ENCODE peak calls at places on chromosomes 2 and 18, in six cellular contexts. J is H7, R is lung, L is body of pancreas, P is IMR-90, D is BE2C. F is an unnamed sample.

GRCh38 chr18:61039251-61039650 is 294.0 kb upstream of the CDH20 start:
- DNase-seq in D (no peak), P (no peak), L (no peak), R (no peak), J (no peak), F (no peak)

GRCh38 chr2:160292225-160292624 is 92.2 kb upstream of the ITGB6 start:
- DNase-seq in J (no peak), R (no peak), L (no peak), P (peak), D (no peak), F (no peak)

GRCh38 chr2:9099341-9099751 is 95.9 kb upstream of the MBOAT2 start:
- DNase-seq in D (no peak), P (peak), J (peak), R (no peak), L (no peak), F (no peak)

GRCh38 chr2:69946351-69947077 is 14.9 kb downstream of the ASPRV1 start:
- DNase-seq in R (no peak), D (no peak), L (no peak), J (no peak), P (peak), F (no peak)

GRCh38 chr2:43170733-43171101 is 55.7 kb downstream of the ZFP36L2 start:
- DNase-seq in R (no peak), L (no peak), D (no peak), P (no peak), J (no peak), F (no peak)

GRCh38 chr18:54020971-54021370 is 203.5 kb downstream of the MBD2 start:
- DNase-seq in L (no peak), D (no peak), P (no peak), R (no peak), J (no peak), F (no peak)

GRCh38 chr2:7633556-7634153 is 716.4 kb downstream of the RNF144A start:
- DNase-seq in J (no peak), R (no peak), P (no peak), D (no peak), L (no peak), F (no peak)

GRCh38 chr2:241771286-241772062 is 5.1 kb upstream of the GAL3ST2 start:
- DNase-seq in L (peak), D (peak), R (peak), P (peak), J (peak), F (no peak)

GRCh38 chr18:74337912-74338309 is 22.3 kb downstream of the C18orf63 start:
- DNase-seq in D (no peak), R (no peak), L (no peak), P (no peak), J (no peak), F (no peak)

DNA sequence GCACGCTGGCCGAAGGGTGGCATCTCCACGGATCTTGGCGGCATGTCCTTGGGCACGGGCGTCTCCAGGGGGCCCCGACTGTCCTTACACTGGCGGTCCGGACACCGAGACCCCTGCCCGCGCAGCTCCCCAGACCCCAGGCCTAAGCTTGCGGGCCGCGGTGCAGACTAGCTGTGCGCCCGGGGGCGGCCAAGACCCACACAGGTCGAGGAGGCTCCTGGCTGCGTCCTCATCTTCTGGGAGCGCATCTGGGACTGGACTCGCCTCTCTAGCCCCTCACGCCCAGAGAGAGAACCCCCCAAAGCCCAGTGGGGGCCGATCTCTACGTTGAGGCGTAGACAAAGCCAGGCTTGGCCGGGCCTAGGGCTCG is 468 bp upstream of the TWIST2 start:
- DNase-seq in J (no peak), L (no peak), R (no peak), P (no peak), D (no peak), F (no peak)
- H3K4me3 ChIP-seq in J (peak), L (no peak), R (peak), P (peak), D (no peak), F (peak)

GRCh38 chr2:207449673-207450072 is 80.1 kb upstream of the CREB1 start:
- DNase-seq in L (no peak), J (no peak), R (no peak), P (no peak), D (no peak), F (no peak)

GRCh38 chr2:207444756-207445155 is 85.0 kb upstream of the CREB1 start:
- DNase-seq in D (no peak), J (no peak), L (no peak), P (no peak), R (no peak), F (no peak)

GRCh38 chr2:207448006-207448405 is 81.8 kb upstream of the CREB1 start:
- DNase-seq in L (no peak), P (no peak), D (no peak), R (no peak), J (no peak), F (no peak)

GRCh38 chr2:207446653-207447052 is 83.1 kb upstream of the CREB1 start:
- DNase-seq in R (no peak), J (no peak), L (no peak), P (no peak), D (no peak), F (no peak)

DNA sequence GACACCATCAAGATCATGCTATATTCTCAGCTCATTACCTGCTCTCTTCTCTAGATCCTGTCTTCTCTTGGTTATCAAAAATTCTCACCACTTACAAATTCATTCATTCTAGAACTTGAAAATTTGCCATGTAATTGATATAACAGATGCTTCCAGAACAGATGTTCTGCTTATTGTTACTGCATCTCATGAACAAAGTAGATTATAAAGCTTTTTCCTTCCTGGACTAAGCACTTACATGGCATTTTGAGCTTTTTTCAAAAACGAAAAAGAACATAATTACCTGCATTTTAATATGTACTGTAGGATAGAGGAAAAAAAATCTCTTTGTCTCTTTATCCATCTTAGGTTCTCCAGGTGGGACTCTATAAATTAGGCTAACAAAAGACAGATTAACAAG is 79.6 kb upstream of the CREB1 start:
- DNase-seq in R (no peak), J (no peak), L (no peak), P (no peak), D (no peak), F (no peak)
- H3K4me3 ChIP-seq in R (no peak), J (no peak), L (no peak), P (no peak), D (no peak), F (no peak)

GRCh38 chr2:39920318-39920775 is 141.3 kb upstream of the THUMPD2 start:
- DNase-seq in R (no peak), P (no peak), D (no peak), J (no peak), L (no peak), F (no peak)
- H3K4me3 ChIP-seq in R (no peak), P (no peak), D (no peak), J (no peak), L (no peak), F (no peak)

GRCh38 chr2:152335016-152335850 is at the start of gene FMNL2:
- DNase-seq in R (peak), P (peak), J (peak), D (peak), L (peak), F (peak)

GRCh38 chr2:152336103-152336853 is 1.3 kb downstream of the FMNL2 start:
- DNase-seq in P (peak), R (peak), D (peak), J (peak), L (peak), F (peak)

GRCh38 chr2:152337511-152337903 is 2.5 kb downstream of the FMNL2 start:
- DNase-seq in D (no peak), J (no peak), P (no peak), R (no peak), L (no peak), F (no peak)

GRCh38 chr2:152335851-152336102 is 803 bp downstream of the FMNL2 start:
- DNase-seq in R (no peak), L (no peak), P (no peak), D (no peak), J (no peak), F (no peak)

DNA sequence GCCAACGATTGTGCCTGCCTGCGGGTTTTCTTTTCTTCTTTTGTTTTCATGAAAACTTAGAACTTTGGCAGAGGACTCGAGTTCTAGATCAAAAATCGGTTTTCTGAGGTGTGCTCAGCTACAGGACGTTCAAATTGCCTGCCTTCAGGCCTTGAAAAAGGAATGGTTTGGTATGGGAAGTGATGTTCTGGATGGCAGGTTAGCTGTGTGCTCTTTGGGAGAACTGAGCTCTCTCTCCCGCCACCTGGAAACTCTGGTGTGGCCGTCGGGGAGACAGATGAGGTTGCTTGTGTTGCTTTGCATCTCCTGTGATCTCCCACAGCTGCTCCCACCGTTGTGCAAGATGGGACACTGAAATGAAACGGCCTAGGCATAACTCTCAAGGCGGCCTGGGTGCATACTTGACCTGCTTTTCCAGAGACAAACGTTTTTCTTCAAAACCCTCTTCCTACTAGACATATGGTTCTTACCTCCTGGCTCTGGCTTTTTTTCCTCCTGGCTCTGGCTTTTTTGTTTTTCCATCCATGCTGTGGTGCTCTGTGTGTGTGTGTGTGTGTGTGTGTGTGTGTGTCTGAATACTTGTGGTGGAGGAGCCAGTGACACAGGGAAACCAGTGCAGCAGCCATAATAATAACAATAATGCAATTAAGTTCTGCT is 2.0 kb downstream of the FMNL2 start:
- DNase-seq in P (peak), L (peak), J (peak), R (no peak), D (peak), F (no peak)
- H3K4me3 ChIP-seq in P (peak), L (peak), J (peak), R (peak), D (peak), F (peak)

GRCh38 chr2:120344991-120345975 is 653 bp upstream of the INHBB start:
- DNase-seq in D (no peak), P (no peak), R (no peak), J (peak), L (no peak), F (no peak)

GRCh38 chr2:120343100-120343432 is 2.9 kb upstream of the INHBB start:
- DNase-seq in R (no peak), D (no peak), L (no peak), P (no peak), J (no peak), F (no peak)

GRCh38 chr2:120346034-120346666 is at the start of gene INHBB:
- DNase-seq in J (peak), L (peak), D (no peak), P (no peak), R (no peak), F (no peak)

GRCh38 chr2:120343433-120344105 is 2.4 kb upstream of the INHBB start:
- DNase-seq in L (peak), D (peak), R (peak), P (peak), J (peak), F (peak)

DNA sequence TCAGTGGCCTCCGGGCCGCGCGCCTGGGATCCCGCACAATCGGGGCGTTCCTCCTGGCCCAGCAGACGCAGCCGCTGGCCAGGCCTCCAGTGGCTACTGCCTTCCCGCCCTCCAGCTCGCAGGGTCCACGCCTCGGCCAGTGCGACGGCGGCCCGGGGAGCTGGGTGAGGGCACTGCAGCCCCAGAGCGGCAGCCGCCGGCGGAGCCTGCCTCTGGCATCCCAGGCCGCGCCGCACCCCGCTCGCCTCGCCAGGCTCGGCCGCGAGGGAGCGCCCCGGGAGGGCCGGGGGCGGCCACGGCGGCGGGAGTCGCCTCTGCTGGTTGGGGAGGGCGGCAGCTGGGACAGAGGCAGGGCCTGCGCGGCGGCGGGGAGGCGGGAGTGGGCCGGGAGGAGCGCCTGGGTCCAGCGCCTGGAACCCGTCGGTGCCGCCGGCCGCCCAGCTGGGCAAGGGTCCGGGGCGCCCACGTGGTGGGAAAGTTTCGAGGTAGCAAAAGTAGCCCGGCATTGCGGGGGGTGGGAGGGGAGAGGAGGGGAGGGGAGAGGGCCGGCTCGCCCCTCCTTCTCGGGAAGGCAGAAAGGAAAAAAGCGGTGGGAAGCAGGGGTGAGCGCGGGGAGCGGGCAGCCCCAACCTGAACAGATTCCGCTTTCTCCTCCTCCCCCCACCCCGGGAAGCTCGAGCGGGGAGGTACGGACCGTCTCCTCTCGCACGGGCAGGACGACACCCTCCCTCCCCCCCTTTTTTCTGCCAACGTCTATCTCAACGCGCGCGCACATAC is 1.5 kb upstream of the INHBB start:
- DNase-seq in L (peak), J (peak), P (no peak), R (no peak), D (peak), F (no peak)
- H3K4me3 ChIP-seq in L (no peak), J (peak), P (peak), R (peak), D (no peak), F (peak)

GRCh38 chr2:206275274-206276160 is 1.1 kb downstream of the ZDBF2 start:
- DNase-seq in D (no peak), P (peak), J (peak), R (no peak), L (peak), F (no peak)

GRCh38 chr2:206271066-206271465 is 3.4 kb upstream of the ZDBF2 start:
- DNase-seq in P (no peak), L (no peak), J (no peak), D (no peak), R (no peak), F (no peak)

GRCh38 chr2:206277503-206277902 is 3.0 kb downstream of the ZDBF2 start:
- DNase-seq in L (no peak), R (no peak), D (no peak), P (no peak), J (no peak), F (no peak)

GRCh38 chr2:206274434-206275273 is at the start of gene ZDBF2:
- DNase-seq in J (peak), R (no peak), D (peak), L (peak), P (peak), F (no peak)

GRCh38 chr2:206276169-206276927 is 1.9 kb downstream of the ZDBF2 start:
- DNase-seq in D (no peak), J (no peak), P (no peak), L (no peak), R (no peak), F (no peak)
- H3K4me3 ChIP-seq in D (peak), J (peak), P (no peak), L (peak), R (no peak), F (no peak)

GRCh38 chr2:37622434-37623202 is 48.8 kb downstream of the CDC42EP3 start:
- DNase-seq in L (no peak), R (no peak), P (no peak), D (no peak), J (no peak), F (no peak)
- H3K4me3 ChIP-seq in L (no peak), R (no peak), P (no peak), D (no peak), J (no peak), F (no peak)

GRCh38 chr2:99942948-99943347 is 199.4 kb downstream of the AFF3 start:
- DNase-seq in L (no peak), D (no peak), P (no peak), R (peak), J (no peak), F (no peak)

GRCh38 chr2:99939135-99939534 is 203.3 kb downstream of the AFF3 start:
- DNase-seq in L (no peak), J (no peak), D (no peak), P (no peak), R (no peak), F (no peak)

GRCh38 chr2:99938250-99938649 is 204.1 kb downstream of the AFF3 start:
- DNase-seq in J (no peak), D (no peak), L (no peak), P (no peak), R (no peak), F (no peak)

GRCh38 chr2:99944019-99944418 is 198.4 kb downstream of the AFF3 start:
- DNase-seq in R (no peak), J (no peak), P (no peak), L (no peak), D (no peak), F (no peak)

DNA sequence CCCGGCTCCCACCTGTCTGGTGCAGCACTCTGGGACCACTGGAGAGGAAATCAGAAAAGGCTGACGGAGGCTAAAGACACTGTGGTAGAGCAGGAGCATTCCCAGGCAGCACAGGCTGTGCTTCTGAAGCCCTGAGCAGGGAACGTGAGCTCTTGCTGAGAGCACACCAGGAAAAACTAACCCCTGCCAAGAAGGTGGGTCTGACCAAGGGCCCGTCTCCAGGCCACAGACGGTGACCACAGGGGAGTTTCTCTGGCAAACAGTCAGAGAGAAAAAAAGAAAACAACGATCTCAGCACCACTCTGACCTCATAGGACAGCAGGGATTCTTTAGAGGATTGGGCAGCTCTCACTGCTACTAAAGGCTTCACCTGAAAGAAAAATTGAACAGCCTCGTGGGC is 201.4 kb downstream of the AFF3 start:
- DNase-seq in L (no peak), J (no peak), P (peak), D (no peak), R (peak), F (no peak)
- H3K4me3 ChIP-seq in L (no peak), J (no peak), P (no peak), D (no peak), R (no peak), F (no peak)

DNA sequence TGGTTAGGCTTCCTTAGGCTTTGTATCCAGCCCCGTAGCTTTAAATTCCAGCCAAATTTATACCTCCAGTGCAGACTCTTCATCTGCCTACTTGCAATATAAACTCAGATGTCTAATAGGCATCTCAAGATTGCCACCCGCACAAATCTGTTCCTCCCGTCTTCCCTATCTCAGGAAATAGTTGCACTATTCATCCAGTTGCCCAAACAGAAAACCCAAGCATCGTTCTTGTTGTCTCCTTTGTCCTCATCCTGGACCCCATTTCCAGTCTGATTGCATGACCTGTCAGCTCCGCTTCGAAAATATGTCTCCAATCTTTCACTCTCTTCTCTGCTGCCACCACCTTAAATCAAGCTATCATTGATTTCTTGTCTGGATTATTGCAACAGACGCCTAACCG is 2.3 kb downstream of the FKBP1B start:
- DNase-seq in R (no peak), P (no peak), L (no peak), D (no peak), J (no peak), F (no peak)
- H3K4me3 ChIP-seq in R (no peak), P (no peak), L (no peak), D (no peak), J (no peak), F (no peak)